ENCODE peak calls at places on chromosome 6, in eight cellular contexts. M is A549, O is heart right ventricle, N is RWPE1, X is WERI-Rb-1, Y is right cardiac atrium, D is HL-60, K is PC-9. H is an unnamed sample.

GRCh38 chr6:48136856-48137255 is 25.9 kb upstream of the PTCHD4 start:
- DNase-seq in M (no peak), O (no peak), N (no peak), X (no peak), Y (no peak), D (no peak), K (no peak), H (no peak)

GRCh38 chr6:112274774-112275173 is 20.4 kb upstream of the LAMA4 start:
- DNase-seq in M (no peak), O (no peak), N (no peak), X (no peak), Y (no peak), D (no peak), K (no peak), H (no peak)

GRCh38 chr6:151716446-151717047 is 90.9 kb upstream of the ESR1 start:
- DNase-seq in M (no peak), O (no peak), N (no peak), X (peak), Y (no peak), D (no peak), K (peak), H (no peak)

GRCh38 chr6:167555836-167556235 is 230.9 kb downstream of the TTLL2 start:
- DNase-seq in M (no peak), O (no peak), N (no peak), X (no peak), Y (no peak), D (no peak), K (no peak), H (no peak)

GRCh38 chr6:100366419-100366818 is 98.3 kb downstream of the SIM1 start:
- DNase-seq in M (no peak), O (no peak), N (peak), X (no peak), Y (no peak), D (no peak), K (no peak), H (no peak)

GRCh38 chr6:121848523-121849255 is 413.2 kb downstream of the GJA1 start:
- DNase-seq in M (no peak), O (no peak), N (no peak), X (no peak), Y (no peak), D (no peak), K (no peak), H (no peak)

GRCh38 chr6:11824986-11825385 is 46.4 kb upstream of the ADTRP start:
- DNase-seq in M (no peak), O (no peak), N (no peak), X (no peak), Y (no peak), D (no peak), K (no peak), H (no peak)

GRCh38 chr6:35842381-35842780 is 37.2 kb downstream of the LHFPL5 start:
- DNase-seq in M (no peak), O (no peak), N (no peak), X (no peak), Y (no peak), D (no peak), K (no peak), H (no peak)

GRCh38 chr6:14288910-14289309 is 171.3 kb downstream of the CD83 start:
- DNase-seq in M (no peak), O (no peak), N (no peak), X (no peak), Y (no peak), D (no peak), K (no peak), H (no peak)

GRCh38 chr6:167906899-167907298 is 80.2 kb downstream of the AFDN start:
- DNase-seq in M (no peak), O (peak), N (peak), X (no peak), Y (peak), D (no peak), K (no peak), H (peak)

GRCh38 chr6:29590218-29590808 is 5.4 kb downstream of the OR2H2 start:
- DNase-seq in M (no peak), O (no peak), N (no peak), X (no peak), Y (no peak), D (no peak), K (no peak), H (no peak)

GRCh38 chr6:100948381-100949133 is 67.4 kb upstream of the ASCC3 start:
- DNase-seq in M (no peak), O (no peak), N (no peak), X (no peak), Y (no peak), D (no peak), K (no peak), H (no peak)

GRCh38 chr6:34760108-34760507 is 2.8 kb downstream of the SNRPC start:
- DNase-seq in M (no peak), O (no peak), N (no peak), X (no peak), Y (no peak), D (no peak), K (no peak), H (no peak)

GRCh38 chr6:5728726-5729434 is 277.8 kb downstream of the NRN1 start:
- DNase-seq in M (no peak), O (no peak), N (peak), X (no peak), Y (no peak), D (no peak), K (peak), H (no peak)

GRCh38 chr6:10478187-10479040 is 42.7 kb upstream of the GCNT2 start:
- DNase-seq in M (peak), O (no peak), N (peak), X (no peak), Y (no peak), D (peak), K (peak), H (no peak)

GRCh38 chr6:119544325-119545150 is 195.0 kb upstream of the MAN1A1 start:
- DNase-seq in M (no peak), O (no peak), N (no peak), X (no peak), Y (no peak), D (no peak), K (no peak), H (no peak)

GRCh38 chr6:97958143-97958542 is 675.1 kb upstream of the MMS22L start:
- DNase-seq in M (no peak), O (peak), N (peak), X (no peak), Y (no peak), D (no peak), K (peak), H (no peak)

GRCh38 chr6:148423601-148424270 is 81.1 kb downstream of the SASH1 start:
- DNase-seq in M (no peak), O (no peak), N (no peak), X (no peak), Y (no peak), D (no peak), K (no peak), H (no peak)

GRCh38 chr6:166612471-166612881 is 14.6 kb downstream of the RPS6KA2 start:
- DNase-seq in M (no peak), O (no peak), N (no peak), X (peak), Y (no peak), D (no peak), K (no peak), H (no peak)

GRCh38 chr6:170438402-170438753 is 114.7 kb downstream of the PSMB1 start:
- DNase-seq in M (peak), O (peak), N (peak), X (peak), Y (peak), D (no peak), K (peak), H (no peak)

GRCh38 chr6:56370591-56371198 is 123.3 kb upstream of the COL21A1 start:
- DNase-seq in M (peak), O (no peak), N (peak), X (no peak), Y (no peak), D (peak), K (no peak), H (no peak)

GRCh38 chr6:133290926-133291325 is 49.8 kb downstream of the EYA4 start:
- DNase-seq in M (no peak), O (no peak), N (no peak), X (no peak), Y (no peak), D (no peak), K (no peak), H (no peak)

GRCh38 chr6:117270121-117270959 is 5.0 kb downstream of the VGLL2 start:
- DNase-seq in M (no peak), O (peak), N (no peak), X (peak), Y (peak), D (no peak), K (no peak), H (no peak)

GRCh38 chr6:158848441-158848840 is 29.3 kb upstream of the EZR start:
- DNase-seq in M (no peak), O (no peak), N (no peak), X (no peak), Y (no peak), D (no peak), K (no peak), H (no peak)

GRCh38 chr6:39088331-39088730 is 26.7 kb downstream of the SAYSD1 start:
- DNase-seq in M (peak), O (no peak), N (no peak), X (no peak), Y (peak), D (peak), K (peak), H (peak)

DNA sequence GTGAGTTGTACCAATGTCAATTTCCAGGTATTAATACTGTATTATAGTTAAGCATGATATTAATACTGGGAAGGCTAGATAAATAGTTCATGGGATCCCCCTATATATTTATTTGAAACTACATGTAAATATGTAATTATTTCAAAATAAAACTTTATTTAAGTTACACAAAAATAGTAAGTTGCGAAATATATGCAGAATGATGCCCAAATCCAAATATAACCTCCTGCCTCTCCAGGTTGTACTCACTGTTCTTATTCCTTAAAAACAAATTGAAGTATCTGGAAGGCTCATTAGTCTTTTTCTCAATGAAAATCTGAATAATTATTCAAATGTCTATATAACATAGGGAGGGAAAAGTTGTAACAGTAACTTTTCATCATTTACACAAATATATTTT is 161.9 kb upstream of the DEFB112 start:
- DNase-seq in M (no peak), O (no peak), N (no peak), X (no peak), Y (no peak), D (no peak), K (no peak), H (no peak)
- H3K27ac ChIP-seq in M (no peak), O (no peak), N (no peak), X (no peak), Y (no peak), D (no peak), K (no peak), H (no peak)

GRCh38 chr6:37988131-37988530 is 168.6 kb downstream of the ZFAND3 start:
- DNase-seq in M (no peak), O (no peak), N (no peak), X (no peak), Y (no peak), D (no peak), K (no peak), H (no peak)

GRCh38 chr6:37987008-37987407 is 167.5 kb downstream of the ZFAND3 start:
- DNase-seq in M (peak), O (no peak), N (no peak), X (no peak), Y (no peak), D (no peak), K (no peak), H (no peak)

GRCh38 chr6:37990762-37991525 is 171.4 kb downstream of the ZFAND3 start:
- DNase-seq in M (peak), O (no peak), N (peak), X (no peak), Y (no peak), D (no peak), K (no peak), H (no peak)

GRCh38 chr6:37987559-37987958 is 168.0 kb downstream of the ZFAND3 start:
- DNase-seq in M (no peak), O (no peak), N (no peak), X (no peak), Y (no peak), D (no peak), K (no peak), H (no peak)

GRCh38 chr6:37988696-37989095 is 169.2 kb downstream of the ZFAND3 start:
- DNase-seq in M (no peak), O (no peak), N (no peak), X (no peak), Y (no peak), D (no peak), K (no peak), H (no peak)
- H3K27ac ChIP-seq in M (no peak), O (peak), N (no peak), X (no peak), Y (no peak), D (no peak), K (no peak), H (no peak)

GRCh38 chr6:53041356-53041755 is 23.8 kb upstream of the FBXO9 start:
- DNase-seq in M (no peak), O (no peak), N (no peak), X (no peak), Y (no peak), D (no peak), K (no peak), H (no peak)
- H3K27ac ChIP-seq in M (peak), O (no peak), N (no peak), X (no peak), Y (no peak), D (no peak), K (no peak), H (no peak)

GRCh38 chr6:110625883-110626282 is 149.5 kb upstream of the SLC22A16 start:
- DNase-seq in M (no peak), O (no peak), N (peak), X (no peak), Y (no peak), D (no peak), K (no peak), H (no peak)
- H3K27ac ChIP-seq in M (no peak), O (no peak), N (no peak), X (no peak), Y (no peak), D (no peak), K (no peak), H (no peak)

GRCh38 chr6:155274533-155274932 is 10.7 kb downstream of the CLDN20 start:
- DNase-seq in M (no peak), O (no peak), N (peak), X (no peak), Y (no peak), D (no peak), K (no peak), H (no peak)
- H3K27ac ChIP-seq in M (no peak), O (no peak), N (peak), X (no peak), Y (no peak), D (no peak), K (no peak), H (peak)

GRCh38 chr6:109048176-109048575 is 46.5 kb downstream of the SESN1 start:
- DNase-seq in M (no peak), O (no peak), N (no peak), X (no peak), Y (no peak), D (no peak), K (no peak), H (no peak)
- H3K27ac ChIP-seq in M (no peak), O (peak), N (no peak), X (peak), Y (peak), D (no peak), K (no peak), H (no peak)

GRCh38 chr6:134438825-134439224 is 120.9 kb upstream of the SGK1 start:
- DNase-seq in M (no peak), O (no peak), N (no peak), X (no peak), Y (no peak), D (no peak), K (no peak), H (no peak)
- H3K27ac ChIP-seq in M (peak), O (no peak), N (no peak), X (no peak), Y (no peak), D (no peak), K (no peak), H (peak)

DNA sequence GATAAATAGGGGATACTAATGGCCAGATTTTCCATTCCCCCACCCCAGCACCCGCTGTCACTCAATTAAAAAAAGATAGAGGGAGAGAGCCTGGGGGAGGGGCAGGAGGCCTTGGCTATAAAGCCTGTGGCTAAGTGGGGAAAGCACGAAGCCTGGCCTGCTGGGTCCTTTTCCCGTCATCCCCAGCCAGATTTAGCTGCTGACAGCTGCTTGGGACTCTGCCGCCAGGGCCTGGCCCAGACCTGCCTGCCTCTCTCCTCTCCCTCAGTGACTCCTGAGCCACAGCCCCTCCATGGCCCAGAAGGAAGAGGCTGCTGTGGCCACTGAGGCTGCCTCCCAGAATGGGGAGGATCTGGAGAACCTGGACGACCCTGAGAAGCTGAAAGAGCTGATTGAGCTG is at the start of gene APOBEC2:
- DNase-seq in M (no peak), O (peak), N (no peak), X (peak), Y (peak), D (no peak), K (no peak), H (no peak)
- H3K27ac ChIP-seq in M (no peak), O (peak), N (no peak), X (peak), Y (peak), D (peak), K (no peak), H (no peak)

GRCh38 chr6:50850860-50851259 is 32.2 kb downstream of the TFAP2B start:
- DNase-seq in M (no peak), O (no peak), N (no peak), X (no peak), Y (no peak), D (no peak), K (no peak), H (no peak)

GRCh38 chr6:50851269-50851847 is 32.7 kb downstream of the TFAP2B start:
- DNase-seq in M (no peak), O (no peak), N (no peak), X (no peak), Y (no peak), D (no peak), K (no peak), H (no peak)

GRCh38 chr6:50849016-50849748 is 30.5 kb downstream of the TFAP2B start:
- DNase-seq in M (no peak), O (no peak), N (no peak), X (peak), Y (no peak), D (no peak), K (no peak), H (no peak)

GRCh38 chr6:50849781-50850180 is 31.1 kb downstream of the TFAP2B start:
- DNase-seq in M (no peak), O (no peak), N (no peak), X (peak), Y (no peak), D (no peak), K (no peak), H (no peak)

DNA sequence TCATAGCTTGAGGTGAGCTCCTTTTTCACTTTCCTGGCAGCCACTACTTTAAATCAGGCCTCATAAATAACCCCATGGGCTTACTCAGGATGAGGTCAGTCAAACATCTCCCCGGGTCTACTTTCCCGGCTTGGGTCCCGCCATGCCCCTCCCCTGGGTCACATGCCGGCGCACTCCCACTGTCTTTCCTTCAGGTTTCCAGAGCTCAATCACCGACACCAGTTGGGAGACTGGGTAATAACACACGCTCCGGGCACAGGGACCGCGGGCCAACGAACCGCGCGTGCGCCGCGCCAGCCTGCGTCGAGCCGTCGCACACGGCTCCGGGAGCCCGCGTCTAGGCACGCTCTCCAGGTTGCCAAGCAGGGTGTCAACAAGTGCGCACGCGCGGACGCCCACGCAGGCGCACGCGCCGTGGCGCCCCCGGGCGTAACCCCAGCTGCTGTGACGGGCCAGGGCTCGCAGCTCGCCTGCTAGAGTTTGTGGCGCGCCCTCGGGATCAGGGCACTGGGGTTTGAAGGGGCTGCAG is 31.6 kb downstream of the TFAP2B start:
- DNase-seq in M (no peak), O (no peak), N (no peak), X (peak), Y (no peak), D (no peak), K (no peak), H (peak)
- H3K27ac ChIP-seq in M (no peak), O (no peak), N (no peak), X (peak), Y (no peak), D (no peak), K (no peak), H (no peak)

DNA sequence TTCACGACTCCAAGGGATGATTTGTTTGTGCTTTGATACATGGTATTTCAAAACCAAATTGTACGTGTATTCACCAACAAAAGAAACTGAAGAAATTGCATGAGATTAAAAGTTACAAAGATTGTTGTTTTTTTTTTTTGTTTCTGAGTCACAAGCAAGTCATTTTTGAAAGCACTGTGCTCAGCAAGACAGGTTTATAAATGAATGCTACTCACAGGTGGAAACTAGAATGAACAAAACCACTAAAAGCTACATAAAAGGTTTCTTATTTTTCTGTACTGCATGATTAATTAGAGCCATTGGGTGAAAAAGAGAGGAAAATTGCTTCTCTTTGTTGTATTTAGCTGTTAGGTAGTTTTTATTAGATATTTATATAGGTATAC is 90.2 kb upstream of the RIPOR2 start:
- DNase-seq in M (no peak), O (no peak), N (no peak), X (no peak), Y (no peak), D (no peak), K (no peak), H (no peak)
- H3K27ac ChIP-seq in M (no peak), O (no peak), N (no peak), X (no peak), Y (no peak), D (no peak), K (no peak), H (no peak)